ENCODE peak calls at places on chromosomes 4 and X, in eight cellular contexts. F, W, V, G, B, Y, N and Z are unnamed samples.

GRCh38 chr4:6270691-6271121 is 1.1 kb downstream of the WFS1 start:
- DNase-seq in V (no peak), Y (no peak), G (no peak), B (no peak), F (peak), W (peak), N (no peak), Z (no peak)

GRCh38 chr4:139656614-139657486 is 8.8 kb upstream of the MGST2 start:
- DNase-seq in Y (no peak), N (peak), B (peak), V (peak), F (no peak), G (peak), W (no peak), Z (no peak)

GRCh38 chr4:186845137-186845842 is 121.6 kb upstream of the FAT1 start:
- DNase-seq in N (peak), F (peak), W (no peak), G (no peak), B (peak), Y (no peak), V (peak), Z (no peak)

GRCh38 chr4:2699534-2699933 is 56.6 kb downstream of the TNIP2 start:
- DNase-seq in B (no peak), Y (no peak), W (no peak), V (no peak), G (no peak), N (no peak), F (no peak), Z (no peak)

GRCh38 chr4:147340547-147341225 is 140.2 kb upstream of the EDNRA start:
- DNase-seq in F (no peak), W (no peak), B (no peak), Y (no peak), G (no peak), V (no peak), N (no peak), Z (no peak)

GRCh38 chr4:183905593-183906485 is 732 bp downstream of the STOX2 start:
- DNase-seq in Y (peak), V (peak), N (peak), B (no peak), W (no peak), G (no peak), F (peak), Z (no peak)

GRCh38 chr4:99103166-99103565 is 14.6 kb upstream of the ADH5 start:
- DNase-seq in G (no peak), F (no peak), N (no peak), V (no peak), Y (no peak), B (no peak), W (no peak), Z (no peak)

GRCh38 chr4:79476196-79476595 is 68.2 kb upstream of the GK2 start:
- DNase-seq in N (no peak), V (no peak), G (no peak), W (no peak), F (no peak), Y (no peak), B (no peak), Z (no peak)

GRCh38 chr4:41465135-41465761 is 72.7 kb upstream of the LIMCH1 start:
- DNase-seq in B (no peak), V (no peak), W (no peak), Y (no peak), N (no peak), F (no peak), G (no peak), Z (no peak)

GRCh38 chrX:29555465-29556091 is 659.8 kb upstream of the MAGEB2 start:
- DNase-seq in N (no peak), W (no peak), B (no peak), F (no peak), G (no peak), V (no peak), Y (no peak), Z (no peak)

GRCh38 chrX:29560065-29560464 is 655.3 kb upstream of the MAGEB2 start:
- DNase-seq in B (no peak), V (no peak), Y (no peak), N (no peak), W (no peak), F (no peak), G (no peak), Z (no peak)

DNA sequence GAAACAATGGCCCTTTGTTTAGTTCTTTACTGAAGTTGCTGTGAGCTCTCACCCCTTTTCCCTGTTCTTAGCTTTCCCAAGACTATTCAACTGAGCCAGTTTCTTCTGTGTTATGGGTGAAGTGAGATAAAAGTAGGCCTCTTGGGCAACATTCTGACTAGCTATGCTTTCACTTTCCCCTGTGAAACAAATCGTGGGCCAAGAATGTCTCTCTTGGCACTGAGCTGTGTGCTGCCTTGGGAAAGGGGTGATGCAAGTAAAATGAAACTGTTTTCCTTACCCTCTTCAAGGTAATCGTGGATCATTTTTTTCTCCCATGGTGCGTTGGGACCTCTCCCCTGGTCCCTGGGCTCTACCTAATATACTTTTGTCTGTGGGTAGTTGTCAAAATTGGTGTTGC is 653.9 kb upstream of the MAGEB2 start:
- DNase-seq in F (no peak), V (no peak), N (no peak), G (no peak), Y (no peak), W (no peak), B (no peak), Z (no peak)
- TF ChIP-seq CTCF in F (no peak), V (no peak), N (no peak), G (no peak), Y (no peak), W (no peak), B (no peak), Z (no peak)

DNA sequence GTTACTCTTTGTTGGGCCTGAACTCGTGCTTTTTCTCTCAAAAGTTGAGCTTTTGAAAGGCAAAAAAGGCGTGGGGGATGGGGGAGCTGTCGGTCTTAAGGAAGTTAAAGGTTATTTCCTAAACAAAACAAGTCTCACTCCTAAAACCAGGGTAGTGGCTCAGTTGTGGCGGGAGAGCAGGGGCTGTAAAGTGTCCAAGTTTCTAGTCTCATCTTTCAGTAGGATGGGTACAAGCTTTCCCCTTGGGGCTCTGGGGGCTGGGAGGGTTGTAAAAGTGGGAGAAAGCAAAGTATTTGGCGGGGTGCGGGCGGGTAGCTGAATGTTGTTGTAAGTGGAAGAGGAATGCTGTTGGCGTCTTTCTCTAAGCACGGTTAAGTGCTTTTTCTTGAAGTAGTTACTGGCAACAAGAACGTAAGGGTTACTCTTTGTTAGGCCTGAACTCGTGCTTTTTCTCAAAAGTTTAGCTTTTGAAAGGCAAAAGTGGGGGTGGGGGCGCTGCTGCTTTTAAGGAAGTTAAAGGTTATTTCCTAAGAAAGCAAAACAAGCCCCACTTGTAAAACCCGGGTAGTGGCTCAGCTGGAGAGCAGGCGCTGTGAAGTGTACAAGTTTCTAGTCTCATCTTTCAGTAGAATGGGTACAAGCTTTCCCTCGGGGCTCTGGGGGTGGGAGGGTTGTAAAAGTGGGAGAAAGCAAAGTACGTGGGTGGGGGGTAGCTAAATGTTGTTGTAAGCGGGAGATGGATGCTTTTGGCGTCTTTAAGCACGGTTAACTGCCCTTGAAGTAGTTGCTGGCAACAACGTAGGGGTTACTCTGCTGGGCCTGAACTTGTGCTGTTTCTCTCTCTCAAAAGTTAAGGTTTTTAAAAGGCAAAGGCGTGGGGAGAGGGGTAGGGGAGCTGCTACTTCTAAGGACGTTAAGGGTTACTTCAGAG is 1.1 kb upstream of the WDR1 start:
- DNase-seq in N (peak), B (no peak), F (no peak), G (no peak), W (no peak), Y (no peak), V (no peak), Z (no peak)
- TF ChIP-seq POLR2A in N (no peak), B (no peak), F (no peak), G (no peak), W (no peak), Y (no peak), V (no peak), Z (no peak)

GRCh38 chrX:88560673-88561330 is 186.2 kb upstream of the CPXCR1 start:
- DNase-seq in F (no peak), N (no peak), B (peak), V (no peak), G (no peak), W (no peak), Y (no peak), Z (no peak)
- H3K27ac ChIP-seq in F (no peak), N (no peak), B (peak), V (no peak), G (no peak), W (no peak), Y (no peak), Z (no peak)

GRCh38 chr4:74969507-74970474 is 36.9 kb downstream of the PARM1 start:
- DNase-seq in G (no peak), V (no peak), F (no peak), N (no peak), Y (no peak), W (no peak), B (no peak), Z (no peak)
- TF ChIP-seq CTCF in G (no peak), V (no peak), F (peak), N (no peak), Y (peak), W (no peak), B (no peak), Z (no peak)